ENCODE peak calls at places on chromosomes 11 and 22, in eight cellular contexts. A is stomach; U is osteoblast; T is small intestine; W is stimulated activated CD4-positive, alpha-beta T cell treated with anti-CD3 and anti-CD28 coated beads, Interleukin-1b, Interleukin-23, amount 100 ng/mL, for 24 hours; B is globus pallidus; K is T follicular helper cell; H is activated T-cell treated with anti-CD3 and anti-CD28 coated beads for 1 hour. V is an unnamed sample.

GRCh38 chr11:65927904-65928397 is 8.7 kb downstream of the DRAP1 start:
- DNase-seq in H (peak; percentile 66), U (peak; percentile 87), T (peak; percentile 71), A (peak; percentile 55), K (peak; percentile 65), W (peak; percentile 29), B (peak; percentile 23), V (no peak)

GRCh38 chr11:129702410-129703390 is 112.9 kb upstream of the TMEM45B start:
- DNase-seq in A (no peak), W (no peak), K (no peak), U (no peak), H (no peak), T (peak; percentile 55), B (no peak), V (no peak)

GRCh38 chr22:48944433-48944755 is 883.3 kb downstream of the BRD1 start:
- DNase-seq in U (no peak), T (no peak), H (no peak), W (no peak), A (peak; percentile 5), K (no peak), B (no peak), V (no peak)

GRCh38 chr11:820655-821512 is 2.2 kb downstream of the PNPLA2 start:
- DNase-seq in U (peak; percentile 100), B (no peak), H (no peak), W (no peak), K (no peak), A (peak; percentile 90), T (peak; percentile 94), V (peak; percentile 93)

GRCh38 chr11:102760355-102761035 is 19.9 kb downstream of the MMP10 start:
- DNase-seq in T (no peak), A (no peak), B (no peak), H (no peak), K (no peak), U (peak; percentile 95), W (no peak), V (no peak)

GRCh38 chr11:72012897-72013721 is 14.4 kb downstream of the IL18BP start:
- DNase-seq in B (peak; percentile 73), A (peak; percentile 85), T (peak; percentile 73), U (peak; percentile 85), K (no peak), W (no peak), H (no peak), V (no peak)

GRCh38 chr11:1743587-1744136 is 6.7 kb downstream of the IFITM10 start:
- DNase-seq in T (no peak), W (no peak), H (no peak), U (no peak), B (no peak), A (no peak), K (no peak), V (no peak)

GRCh38 chr11:110435780-110436717 is 6.3 kb downstream of the FDX1 start:
- DNase-seq in H (no peak), W (no peak), A (no peak), U (peak; percentile 30), K (no peak), B (no peak), T (peak; percentile 3), V (no peak)

GRCh38 chr11:70590356-70590991 is 192.1 kb downstream of the CTTN start:
- DNase-seq in T (no peak), H (no peak), B (no peak), U (peak; percentile 30), A (no peak), K (no peak), W (no peak), V (no peak)

GRCh38 chr11:78208257-78209165 is 19.8 kb downstream of the USP35 start:
- DNase-seq in U (peak; percentile 95), H (no peak), B (no peak), W (no peak), T (no peak), K (no peak), A (no peak), V (no peak)

GRCh38 chr11:64642418-64642735 is 51.4 kb downstream of the SLC22A12 start:
- DNase-seq in T (no peak), K (no peak), W (no peak), H (no peak), A (no peak), B (no peak), U (no peak), V (no peak)

GRCh38 chr11:57458410-57459111 is 1.8 kb upstream of the RTN4RL2 start:
- DNase-seq in K (no peak), A (peak; percentile 62), H (no peak), B (no peak), W (no peak), U (peak; percentile 96), T (no peak), V (no peak)

GRCh38 chr11:110527146-110527545 is 97.4 kb downstream of the FDX1 start:
- DNase-seq in T (no peak), A (no peak), B (no peak), K (no peak), U (no peak), W (no peak), H (no peak), V (no peak)

GRCh38 chr11:101442171-101442570 is 141.6 kb downstream of the TRPC6 start:
- DNase-seq in H (no peak), T (no peak), U (peak; percentile 13), A (no peak), W (no peak), K (no peak), B (no peak), V (no peak)

GRCh38 chr11:14454861-14455632 is 44.6 kb downstream of the COPB1 start:
- DNase-seq in T (peak; percentile 28), H (no peak), A (no peak), U (no peak), B (peak; percentile 8), W (no peak), K (no peak), V (no peak)

GRCh38 chr11:66720223-66720898 is 8.7 kb downstream of the SPTBN2 start:
- DNase-seq in K (no peak), U (peak; percentile 93), T (peak; percentile 64), H (no peak), A (peak; percentile 52), W (no peak), B (no peak), V (no peak)

GRCh38 chr11:12408156-12408770 is 30.9 kb downstream of the PARVA start:
- DNase-seq in B (no peak), A (no peak), K (no peak), U (no peak), T (no peak), H (no peak), W (no peak), V (no peak)

GRCh38 chr11:124329787-124330478 is 9.9 kb upstream of the OR8D2 start:
- DNase-seq in H (no peak), W (no peak), K (no peak), T (no peak), B (peak; percentile 30), A (no peak), U (no peak), V (no peak)

GRCh38 chr11:128926000-128926399 is 16.7 kb downstream of the TP53AIP1 start:
- DNase-seq in A (no peak), U (peak; percentile 84), T (no peak), W (no peak), K (no peak), H (no peak), B (no peak), V (no peak)

GRCh38 chr11:45927332-45927683 is 4.9 kb downstream of the LARGE2 start:
- DNase-seq in W (no peak), U (peak; percentile 77), A (no peak), B (no peak), K (no peak), T (no peak), H (no peak), V (no peak)

GRCh38 chr11:100827934-100828661 is 141.0 kb downstream of the ARHGAP42 start:
- DNase-seq in H (no peak), T (no peak), A (no peak), U (no peak), W (no peak), K (no peak), B (no peak), V (no peak)

GRCh38 chr11:30128269-30128932 is 102.4 kb upstream of the FSHB start:
- DNase-seq in A (no peak), H (no peak), U (peak; percentile 8), T (peak; percentile 5), W (no peak), K (no peak), B (peak; percentile 43), V (no peak)

GRCh38 chr11:13772223-13773046 is 104.0 kb downstream of the FAR1 start:
- DNase-seq in B (peak; percentile 73), T (peak; percentile 83), H (no peak), W (no peak), A (no peak), K (peak; percentile 2), U (peak; percentile 50), V (no peak)

GRCh38 chr11:112346586-112346985 is 85.9 kb upstream of the PLET1 start:
- DNase-seq in B (no peak), K (no peak), H (no peak), T (no peak), A (no peak), U (no peak), W (no peak), V (no peak)

GRCh38 chr11:102469196-102469821 is 16.7 kb upstream of the TMEM123 start:
- DNase-seq in K (no peak), H (no peak), U (peak; percentile 37), B (no peak), T (no peak), A (no peak), W (no peak), V (no peak)

GRCh38 chr11:123351375-123351774 is 78.7 kb upstream of the GRAMD1B start:
- DNase-seq in H (no peak), U (no peak), B (peak; percentile 92), A (no peak), T (no peak), K (no peak), W (no peak), V (no peak)